ENCODE peak calls at places on chromosomes 1 and 21, in four cellular contexts. S is stimulated activated CD8-positive, alpha-beta memory T cell treated with anti-CD3 and anti-CD28 coated beads, Interleukin-12 subunit alpha, Interleukin-12 subunit beta, amount 100 ng/mL, for 1 hour; Y is islet precursor cell; M is stimulated activated CD4-positive, alpha-beta T cell treated with anti-CD3 and anti-CD28 coated beads, TNF-alpha, amount 100 ng/mL, for 24 hours. F is an unnamed sample.

GRCh38 chr1:203621559-203622130 is 5.0 kb upstream of the ATP2B4 start:
- DNase-seq in S (no peak), Y (no peak), M (no peak), F (no peak)

GRCh38 chr1:115428262-115428661 is 90.2 kb upstream of the NGF start:
- DNase-seq in S (no peak), Y (no peak), M (no peak), F (no peak)

GRCh38 chr1:248858096-248858890 is 592 bp downstream of the ZNF692 start:
- DNase-seq in S (peak), Y (peak), M (no peak), F (peak)

GRCh38 chr21:32135401-32136363 is 143.2 kb downstream of the MIS18A start:
- DNase-seq in S (no peak), Y (no peak), M (no peak), F (peak)

GRCh38 chr21:18424250-18424649 is 20.7 kb upstream of the TMPRSS15 start:
- DNase-seq in S (no peak), Y (no peak), M (no peak), F (no peak)

GRCh38 chr1:107405241-107405640 is 264.4 kb downstream of the NTNG1 start:
- DNase-seq in S (no peak), Y (no peak), M (no peak), F (peak)

GRCh38 chr1:224668991-224669390 is 52.9 kb downstream of the CNIH3 start:
- DNase-seq in S (no peak), Y (no peak), M (no peak), F (peak)

GRCh38 chr1:97999320-97999719 is 78.5 kb upstream of the DPYD start:
- DNase-seq in S (no peak), Y (no peak), M (no peak), F (peak)

GRCh38 chr1:228141082-228141870 is 1.2 kb downstream of the GUK1 start:
- DNase-seq in S (no peak), Y (no peak), M (no peak), F (peak)

GRCh38 chr1:109959974-109960744 is 24.4 kb upstream of the AHCYL1 start:
- DNase-seq in S (no peak), Y (peak), M (no peak), F (peak)

GRCh38 chr1:58927026-58927721 is 143.3 kb upstream of the JUN start:
- DNase-seq in S (no peak), Y (no peak), M (no peak), F (peak)

GRCh38 chr21:36691539-36692124 is 7.3 kb upstream of the SIM2 start:
- DNase-seq in S (no peak), Y (peak), M (no peak), F (no peak)

GRCh38 chr1:109615879-109616278 is 3.5 kb downstream of the GNAT2 start:
- DNase-seq in S (no peak), Y (no peak), M (no peak), F (no peak)

GRCh38 chr21:37811711-37812110 is 104.5 kb downstream of the KCNJ6 start:
- DNase-seq in S (no peak), Y (no peak), M (no peak), F (peak)

GRCh38 chr1:16101618-16102017 is 28.2 kb upstream of the FAM131C start:
- DNase-seq in S (no peak), Y (peak), M (no peak), F (no peak)

GRCh38 chr1:24878775-24879742 is 51.0 kb downstream of the RUNX3 start:
- DNase-seq in S (no peak), Y (peak), M (no peak), F (peak)

GRCh38 chr21:33691945-33692594 is 49.8 kb downstream of the ITSN1 start:
- DNase-seq in S (no peak), Y (no peak), M (no peak), F (no peak)

GRCh38 chr1:4331371-4332163 is 322.8 kb upstream of the AJAP1 start:
- DNase-seq in S (no peak), Y (no peak), M (no peak), F (no peak)

GRCh38 chr1:22387888-22388564 is 63.6 kb upstream of the ZBTB40 start:
- DNase-seq in S (no peak), Y (peak), M (no peak), F (peak)

GRCh38 chr1:151009206-151009587 is 948 bp downstream of the PRUNE1 start:
- DNase-seq in S (no peak), Y (no peak), M (no peak), F (peak)

GRCh38 chr1:204065174-204065985 is 7.5 kb upstream of the SOX13 start:
- DNase-seq in S (no peak), Y (no peak), M (no peak), F (no peak)

GRCh38 chr1:30749691-30750583 is 7.6 kb downstream of the LAPTM5 start:
- DNase-seq in S (no peak), Y (no peak), M (no peak), F (no peak)

GRCh38 chr1:45566722-45567121 is 16.1 kb downstream of the AKR1A1 start:
- DNase-seq in S (no peak), Y (no peak), M (no peak), F (no peak)

GRCh38 chr1:207581496-207582168 is 63.3 kb upstream of the CR1L start:
- DNase-seq in S (no peak), Y (no peak), M (no peak), F (no peak)

GRCh38 chr1:157033357-157033876 is 12.1 kb downstream of the ARHGEF11 start:
- DNase-seq in S (no peak), Y (no peak), M (no peak), F (no peak)

GRCh38 chr1:199029401-199029800 is 390.6 kb downstream of the PTPRC start:
- DNase-seq in S (no peak), Y (no peak), M (no peak), F (peak)

GRCh38 chr1:147567594-147568381 is 26.5 kb downstream of the BCL9 start:
- DNase-seq in S (no peak), Y (peak), M (no peak), F (no peak)

GRCh38 chr1:170071378-170071777 is 3.1 kb downstream of the KIFAP3 start:
- DNase-seq in S (no peak), Y (no peak), M (no peak), F (no peak)

GRCh38 chr1:87219626-87220025 is 109.1 kb upstream of the LMO4 start:
- DNase-seq in S (no peak), Y (no peak), M (no peak), F (no peak)

GRCh38 chr1:168585191-168585590 is 8.8 kb downstream of the XCL1 start:
- DNase-seq in S (no peak), Y (no peak), M (no peak), F (peak)

GRCh38 chr1:206025283-206025820 is 1.7 kb upstream of the CTSE start:
- DNase-seq in S (no peak), Y (no peak), M (no peak), F (no peak)

GRCh38 chr21:32329776-32330175 is 31.1 kb downstream of the MRAP start:
- DNase-seq in S (no peak), Y (no peak), M (no peak), F (no peak)

GRCh38 chr1:217482356-217483102 is 148.4 kb downstream of the GPATCH2 start:
- DNase-seq in S (no peak), Y (peak), M (peak), F (peak)

GRCh38 chr1:93324486-93325464 is 20.9 kb upstream of the DR1 start:
- DNase-seq in S (no peak), Y (no peak), M (no peak), F (peak)

GRCh38 chr1:36542024-36542961 is 59.6 kb upstream of the CSF3R start:
- DNase-seq in S (no peak), Y (peak), M (no peak), F (no peak)

F was measured in AG10803.